ENCODE peak calls at places on chromosomes 12 and 14, in five cellular contexts. X is GM12878, K is IMR-90, F is HepG2, C is SK-N-SH. D is an unnamed sample. For H4K20me1, the result is how much of the 10 kb centered on the place peaks cover.

GRCh38 chr14:75832621-75833297 is 149.0 kb downstream of the TGFB3 start:
- DNase-seq in X (no peak), K (peak), F (no peak), C (no peak), D (peak)

GRCh38 chr12:104426926-104427546 is 29.7 kb upstream of the CHST11 start:
- DNase-seq in X (no peak), K (peak), F (no peak), C (peak), D (no peak)

GRCh38 chr14:103581954-103582703 is 19.4 kb downstream of the COA8 start:
- DNase-seq in X (no peak), K (no peak), F (no peak), C (no peak), D (no peak)

GRCh38 chr12:120628919-120629318 is 11.5 kb upstream of the CABP1 start:
- DNase-seq in X (no peak), K (no peak), F (peak), C (peak), D (peak)

GRCh38 chr12:113852273-113852672 is 113.9 kb downstream of the RBM19 start:
- DNase-seq in X (no peak), K (no peak), F (no peak), C (no peak), D (no peak)

GRCh38 chr12:62658910-62659309 is 192.3 kb downstream of the MON2 start:
- DNase-seq in X (no peak), K (no peak), F (no peak), C (no peak), D (no peak)

GRCh38 chr14:75905505-75905904 is 76.3 kb downstream of the TGFB3 start:
- DNase-seq in X (no peak), K (peak), F (no peak), C (no peak), D (no peak)

GRCh38 chr12:122081108-122081696 is 2.6 kb downstream of the MLXIP start:
- DNase-seq in X (no peak), K (no peak), F (no peak), C (no peak), D (no peak)

GRCh38 chr12:72493390-72493789 is 221.2 kb downstream of the TRHDE start:
- DNase-seq in X (no peak), K (peak), F (no peak), C (no peak), D (no peak)

GRCh38 chr12:130486891-130487416 is 149.3 kb downstream of the PIWIL1 start:
- DNase-seq in X (no peak), K (no peak), F (no peak), C (no peak), D (no peak)

GRCh38 chr14:75720828-75721227 is 59.8 kb downstream of the TTLL5 start:
- DNase-seq in X (no peak), K (no peak), F (no peak), C (no peak), D (no peak)

GRCh38 chr12:79020106-79020505 is 155.5 kb downstream of the SYT1 start:
- DNase-seq in X (no peak), K (peak), F (no peak), C (peak), D (no peak)

DNA sequence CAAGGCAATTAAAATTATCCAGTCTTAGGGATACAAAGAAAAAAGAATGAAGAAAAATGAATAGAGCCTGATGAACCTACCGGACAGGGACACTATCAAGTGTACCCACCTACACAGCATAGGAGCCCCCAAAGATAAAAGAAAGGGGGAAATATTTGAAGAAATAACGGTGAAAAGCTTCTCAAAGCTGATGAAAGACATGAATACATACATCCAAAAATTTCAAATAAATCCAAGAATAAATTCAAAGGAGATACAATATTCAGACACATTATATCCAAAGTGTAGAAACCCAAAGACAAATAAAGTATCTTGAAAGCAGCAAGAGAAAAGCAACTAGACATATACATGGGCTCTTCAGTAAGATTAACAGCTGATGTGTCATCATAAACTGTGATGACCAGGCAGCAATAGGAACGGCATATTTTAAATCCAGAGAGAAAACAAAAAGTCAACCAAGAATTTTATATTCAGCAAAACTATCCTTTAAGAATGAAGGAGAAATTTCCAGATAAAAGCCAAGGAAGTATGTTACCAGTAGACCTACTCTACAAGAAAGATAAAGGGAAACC is 56.0 kb downstream of the CDK17 start:
- DNase-seq in X (no peak), K (no peak), F (no peak), C (no peak), D (no peak)
- H4K20me1 ChIP-seq in X (under half), K (under half), F (under half), C (under half), D (under half)

GRCh38 chr12:15669256-15669948 is 119.8 kb downstream of the EPS8 start:
- DNase-seq in X (no peak), K (peak), F (no peak), C (no peak), D (no peak)
- TF ChIP-seq MXI1 in X (no peak), K (no peak), F (no peak), C (no peak), D (no peak)

GRCh38 chr14:100834441-100835277 is 8.7 kb downstream of the MEG3 start:
- DNase-seq in X (no peak), K (no peak), F (no peak), C (no peak), D (no peak)

GRCh38 chr14:100836961-100837811 is 11.3 kb downstream of the MEG3 start:
- DNase-seq in X (no peak), K (no peak), F (no peak), C (no peak), D (no peak)

GRCh38 chr14:100837812-100838170 is 11.9 kb downstream of the MEG3 start:
- DNase-seq in X (no peak), K (no peak), F (no peak), C (no peak), D (no peak)

GRCh38 chr14:100836053-100836805 is 10.3 kb downstream of the MEG3 start:
- DNase-seq in X (no peak), K (no peak), F (no peak), C (no peak), D (no peak)

GRCh38 chr14:100835278-100836052 is 9.5 kb downstream of the MEG3 start:
- DNase-seq in X (no peak), K (no peak), F (no peak), C (no peak), D (no peak)
- H4K20me1 ChIP-seq in X (under half), K (half or more), F (under half), C (under half), D (under half)

DNA sequence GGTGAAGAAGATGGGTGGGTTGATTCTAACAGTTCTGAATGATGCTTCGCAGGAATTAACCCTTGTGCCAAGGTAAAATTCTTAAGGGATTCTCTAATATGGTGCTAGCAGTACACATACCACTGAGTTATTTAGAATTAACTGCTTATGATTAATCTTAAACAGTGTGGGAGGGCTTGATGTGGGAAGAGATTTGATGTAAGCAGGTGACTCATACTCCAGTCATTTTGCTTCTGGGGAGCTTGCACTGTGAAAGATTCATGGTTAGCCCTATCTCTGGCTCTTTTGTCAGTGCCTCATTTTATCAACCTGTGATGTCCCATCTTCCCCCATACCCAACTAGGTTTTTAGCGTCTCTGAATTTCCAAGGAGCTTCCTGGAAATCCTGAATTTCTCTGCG is 83.8 kb downstream of the NRXN3 start:
- DNase-seq in X (no peak), K (peak), F (no peak), C (no peak), D (peak)
- TF ChIP-seq MXI1 in X (no peak), K (no peak), F (no peak), C (no peak), D (no peak)

GRCh38 chr14:77892381-77892871 is 92.5 kb downstream of the ADCK1 start:
- DNase-seq in X (no peak), K (peak), F (no peak), C (no peak), D (peak)
- H4K20me1 ChIP-seq in X (under half), K (under half), F (under half), C (under half), D (under half)

GRCh38 chr12:3568695-3569094 is 77.7 kb downstream of the PRMT8 start:
- DNase-seq in X (no peak), K (no peak), F (no peak), C (no peak), D (no peak)

GRCh38 chr12:3574986-3575385 is 84.0 kb downstream of the PRMT8 start:
- DNase-seq in X (no peak), K (no peak), F (no peak), C (no peak), D (no peak)

GRCh38 chr12:3576891-3577290 is 85.9 kb downstream of the PRMT8 start:
- DNase-seq in X (no peak), K (no peak), F (no peak), C (no peak), D (no peak)

GRCh38 chr12:3571323-3571722 is 80.3 kb downstream of the PRMT8 start:
- DNase-seq in X (no peak), K (no peak), F (no peak), C (no peak), D (no peak)
- TF ChIP-seq MXI1 in X (no peak), K (no peak), F (no peak), C (no peak), D (no peak)

D was measured in K562.